ENCODE peak calls at places on chromosomes 3 and 15, in ten cellular contexts. One of them, this sample, is unnamed.

GRCh38 chr3:142019794-142020320 is 129.5 kb downstream of the TFDP2 start:
- DNase-seq in NCI-H748 treated with DMSO at 0.1 percent for 48 hours: no peak
- DNase-seq in lower leg skin: no peak
- DNase-seq in endodermal cell: no peak
- DNase-seq in natural killer cell: no peak
- DNase-seq in iris pigment epithelial cell: peak
- DNase-seq in activated CD4-positive, CD25-positive, alpha-beta regulatory T cell treated with anti-CD3 and anti-CD28 coated beads, Interleukin-2, amount 50 U/mL, for 16 hours: no peak
- DNase-seq in stimulated activated CD4-positive, alpha-beta T cell treated with anti-CD3 and anti-CD28 coated beads, Interleukin-4, amount 100 ng/mL, for 4 hours: no peak
- DNase-seq in activated CD4-positive, alpha-beta T cell treated with anti-CD3 and anti-CD28 coated beads for 48 hours: no peak
- DNase-seq in lower lobe of right lung: no peak
- DNase-seq in this sample: no peak

GRCh38 chr3:129864519-129864918 is 29.0 kb downstream of the TMCC1 start:
- DNase-seq in iris pigment epithelial cell: no peak
- DNase-seq in activated CD4-positive, alpha-beta T cell treated with anti-CD3 and anti-CD28 coated beads for 48 hours: no peak
- DNase-seq in activated CD4-positive, CD25-positive, alpha-beta regulatory T cell treated with anti-CD3 and anti-CD28 coated beads, Interleukin-2, amount 50 U/mL, for 16 hours: no peak
- DNase-seq in lower leg skin: no peak
- DNase-seq in endodermal cell: no peak
- DNase-seq in NCI-H748 treated with DMSO at 0.1 percent for 48 hours: no peak
- DNase-seq in stimulated activated CD4-positive, alpha-beta T cell treated with anti-CD3 and anti-CD28 coated beads, Interleukin-4, amount 100 ng/mL, for 4 hours: no peak
- DNase-seq in natural killer cell: no peak
- DNase-seq in lower lobe of right lung: no peak
- DNase-seq in this sample: no peak

GRCh38 chr3:101643861-101644613 is 32.9 kb downstream of the ZBTB11 start:
- DNase-seq in lower leg skin: no peak
- DNase-seq in stimulated activated CD4-positive, alpha-beta T cell treated with anti-CD3 and anti-CD28 coated beads, Interleukin-4, amount 100 ng/mL, for 4 hours: peak
- DNase-seq in lower lobe of right lung: no peak
- DNase-seq in NCI-H748 treated with DMSO at 0.1 percent for 48 hours: no peak
- DNase-seq in natural killer cell: peak
- DNase-seq in activated CD4-positive, CD25-positive, alpha-beta regulatory T cell treated with anti-CD3 and anti-CD28 coated beads, Interleukin-2, amount 50 U/mL, for 16 hours: peak
- DNase-seq in endodermal cell: no peak
- DNase-seq in iris pigment epithelial cell: peak
- DNase-seq in activated CD4-positive, alpha-beta T cell treated with anti-CD3 and anti-CD28 coated beads for 48 hours: peak
- DNase-seq in this sample: no peak

GRCh38 chr15:28001641-28002040 is 97.5 kb downstream of the OCA2 start:
- DNase-seq in stimulated activated CD4-positive, alpha-beta T cell treated with anti-CD3 and anti-CD28 coated beads, Interleukin-4, amount 100 ng/mL, for 4 hours: no peak
- DNase-seq in natural killer cell: no peak
- DNase-seq in activated CD4-positive, alpha-beta T cell treated with anti-CD3 and anti-CD28 coated beads for 48 hours: no peak
- DNase-seq in lower lobe of right lung: no peak
- DNase-seq in activated CD4-positive, CD25-positive, alpha-beta regulatory T cell treated with anti-CD3 and anti-CD28 coated beads, Interleukin-2, amount 50 U/mL, for 16 hours: no peak
- DNase-seq in endodermal cell: no peak
- DNase-seq in NCI-H748 treated with DMSO at 0.1 percent for 48 hours: no peak
- DNase-seq in lower leg skin: no peak
- DNase-seq in iris pigment epithelial cell: no peak
- DNase-seq in this sample: no peak

GRCh38 chr3:23161308-23161707 is 41.8 kb upstream of the UBE2E2 start:
- DNase-seq in natural killer cell: no peak
- DNase-seq in activated CD4-positive, CD25-positive, alpha-beta regulatory T cell treated with anti-CD3 and anti-CD28 coated beads, Interleukin-2, amount 50 U/mL, for 16 hours: no peak
- DNase-seq in endodermal cell: no peak
- DNase-seq in stimulated activated CD4-positive, alpha-beta T cell treated with anti-CD3 and anti-CD28 coated beads, Interleukin-4, amount 100 ng/mL, for 4 hours: no peak
- DNase-seq in iris pigment epithelial cell: no peak
- DNase-seq in lower lobe of right lung: no peak
- DNase-seq in lower leg skin: no peak
- DNase-seq in NCI-H748 treated with DMSO at 0.1 percent for 48 hours: no peak
- DNase-seq in activated CD4-positive, alpha-beta T cell treated with anti-CD3 and anti-CD28 coated beads for 48 hours: no peak
- DNase-seq in this sample: no peak

GRCh38 chr3:38397320-38397719 is 50.7 kb downstream of the XYLB start:
- DNase-seq in NCI-H748 treated with DMSO at 0.1 percent for 48 hours: no peak
- DNase-seq in lower lobe of right lung: no peak
- DNase-seq in activated CD4-positive, CD25-positive, alpha-beta regulatory T cell treated with anti-CD3 and anti-CD28 coated beads, Interleukin-2, amount 50 U/mL, for 16 hours: no peak
- DNase-seq in activated CD4-positive, alpha-beta T cell treated with anti-CD3 and anti-CD28 coated beads for 48 hours: peak
- DNase-seq in lower leg skin: no peak
- DNase-seq in iris pigment epithelial cell: peak
- DNase-seq in natural killer cell: no peak
- DNase-seq in endodermal cell: peak
- DNase-seq in stimulated activated CD4-positive, alpha-beta T cell treated with anti-CD3 and anti-CD28 coated beads, Interleukin-4, amount 100 ng/mL, for 4 hours: no peak
- DNase-seq in this sample: no peak

GRCh38 chr3:8730641-8731040 is 3.0 kb upstream of the CAV3 start:
- DNase-seq in iris pigment epithelial cell: peak
- DNase-seq in endodermal cell: no peak
- DNase-seq in lower lobe of right lung: no peak
- DNase-seq in activated CD4-positive, alpha-beta T cell treated with anti-CD3 and anti-CD28 coated beads for 48 hours: no peak
- DNase-seq in activated CD4-positive, CD25-positive, alpha-beta regulatory T cell treated with anti-CD3 and anti-CD28 coated beads, Interleukin-2, amount 50 U/mL, for 16 hours: no peak
- DNase-seq in natural killer cell: no peak
- DNase-seq in stimulated activated CD4-positive, alpha-beta T cell treated with anti-CD3 and anti-CD28 coated beads, Interleukin-4, amount 100 ng/mL, for 4 hours: no peak
- DNase-seq in NCI-H748 treated with DMSO at 0.1 percent for 48 hours: no peak
- DNase-seq in lower leg skin: no peak
- DNase-seq in this sample: no peak

GRCh38 chr3:31704651-31705179 is 172.0 kb downstream of the STT3B start:
- DNase-seq in lower lobe of right lung: peak
- DNase-seq in lower leg skin: no peak
- DNase-seq in NCI-H748 treated with DMSO at 0.1 percent for 48 hours: no peak
- DNase-seq in endodermal cell: no peak
- DNase-seq in iris pigment epithelial cell: peak
- DNase-seq in activated CD4-positive, CD25-positive, alpha-beta regulatory T cell treated with anti-CD3 and anti-CD28 coated beads, Interleukin-2, amount 50 U/mL, for 16 hours: no peak
- DNase-seq in natural killer cell: no peak
- DNase-seq in activated CD4-positive, alpha-beta T cell treated with anti-CD3 and anti-CD28 coated beads for 48 hours: peak
- DNase-seq in stimulated activated CD4-positive, alpha-beta T cell treated with anti-CD3 and anti-CD28 coated beads, Interleukin-4, amount 100 ng/mL, for 4 hours: no peak
- DNase-seq in this sample: no peak

GRCh38 chr15:63046927-63047760 is 4.6 kb downstream of the TPM1 start:
- DNase-seq in stimulated activated CD4-positive, alpha-beta T cell treated with anti-CD3 and anti-CD28 coated beads, Interleukin-4, amount 100 ng/mL, for 4 hours: no peak
- DNase-seq in iris pigment epithelial cell: peak
- DNase-seq in lower leg skin: no peak
- DNase-seq in lower lobe of right lung: no peak
- DNase-seq in activated CD4-positive, CD25-positive, alpha-beta regulatory T cell treated with anti-CD3 and anti-CD28 coated beads, Interleukin-2, amount 50 U/mL, for 16 hours: no peak
- DNase-seq in activated CD4-positive, alpha-beta T cell treated with anti-CD3 and anti-CD28 coated beads for 48 hours: no peak
- DNase-seq in NCI-H748 treated with DMSO at 0.1 percent for 48 hours: no peak
- DNase-seq in endodermal cell: peak
- DNase-seq in natural killer cell: no peak
- DNase-seq in this sample: no peak

GRCh38 chr3:139136459-139137190 is 91.9 kb upstream of the PRR23C start:
- DNase-seq in NCI-H748 treated with DMSO at 0.1 percent for 48 hours: no peak
- DNase-seq in activated CD4-positive, alpha-beta T cell treated with anti-CD3 and anti-CD28 coated beads for 48 hours: no peak
- DNase-seq in lower leg skin: no peak
- DNase-seq in endodermal cell: no peak
- DNase-seq in natural killer cell: no peak
- DNase-seq in activated CD4-positive, CD25-positive, alpha-beta regulatory T cell treated with anti-CD3 and anti-CD28 coated beads, Interleukin-2, amount 50 U/mL, for 16 hours: no peak
- DNase-seq in lower lobe of right lung: no peak
- DNase-seq in stimulated activated CD4-positive, alpha-beta T cell treated with anti-CD3 and anti-CD28 coated beads, Interleukin-4, amount 100 ng/mL, for 4 hours: no peak
- DNase-seq in iris pigment epithelial cell: no peak
- DNase-seq in this sample: peak

GRCh38 chr3:169348981-169349942 is 314.2 kb downstream of the MECOM start:
- DNase-seq in lower leg skin: no peak
- DNase-seq in natural killer cell: no peak
- DNase-seq in activated CD4-positive, CD25-positive, alpha-beta regulatory T cell treated with anti-CD3 and anti-CD28 coated beads, Interleukin-2, amount 50 U/mL, for 16 hours: no peak
- DNase-seq in activated CD4-positive, alpha-beta T cell treated with anti-CD3 and anti-CD28 coated beads for 48 hours: no peak
- DNase-seq in stimulated activated CD4-positive, alpha-beta T cell treated with anti-CD3 and anti-CD28 coated beads, Interleukin-4, amount 100 ng/mL, for 4 hours: no peak
- DNase-seq in lower lobe of right lung: no peak
- DNase-seq in endodermal cell: peak
- DNase-seq in NCI-H748 treated with DMSO at 0.1 percent for 48 hours: no peak
- DNase-seq in iris pigment epithelial cell: peak
- DNase-seq in this sample: no peak

GRCh38 chr3:15345051-15345607 is 12.7 kb upstream of the SH3BP5 start:
- DNase-seq in lower lobe of right lung: no peak
- DNase-seq in NCI-H748 treated with DMSO at 0.1 percent for 48 hours: peak
- DNase-seq in activated CD4-positive, alpha-beta T cell treated with anti-CD3 and anti-CD28 coated beads for 48 hours: no peak
- DNase-seq in iris pigment epithelial cell: no peak
- DNase-seq in natural killer cell: no peak
- DNase-seq in lower leg skin: no peak
- DNase-seq in activated CD4-positive, CD25-positive, alpha-beta regulatory T cell treated with anti-CD3 and anti-CD28 coated beads, Interleukin-2, amount 50 U/mL, for 16 hours: no peak
- DNase-seq in stimulated activated CD4-positive, alpha-beta T cell treated with anti-CD3 and anti-CD28 coated beads, Interleukin-4, amount 100 ng/mL, for 4 hours: no peak
- DNase-seq in endodermal cell: no peak
- DNase-seq in this sample: peak

GRCh38 chr15:82315519-82316246 is 33.6 kb downstream of the GOLGA6L10 start:
- DNase-seq in NCI-H748 treated with DMSO at 0.1 percent for 48 hours: no peak
- DNase-seq in stimulated activated CD4-positive, alpha-beta T cell treated with anti-CD3 and anti-CD28 coated beads, Interleukin-4, amount 100 ng/mL, for 4 hours: no peak
- DNase-seq in endodermal cell: no peak
- DNase-seq in natural killer cell: no peak
- DNase-seq in activated CD4-positive, CD25-positive, alpha-beta regulatory T cell treated with anti-CD3 and anti-CD28 coated beads, Interleukin-2, amount 50 U/mL, for 16 hours: no peak
- DNase-seq in lower leg skin: no peak
- DNase-seq in lower lobe of right lung: no peak
- DNase-seq in iris pigment epithelial cell: no peak
- DNase-seq in activated CD4-positive, alpha-beta T cell treated with anti-CD3 and anti-CD28 coated beads for 48 hours: no peak
- DNase-seq in this sample: no peak

GRCh38 chr3:171694888-171695287 is 115.4 kb downstream of the PLD1 start:
- DNase-seq in endodermal cell: no peak
- DNase-seq in lower leg skin: no peak
- DNase-seq in iris pigment epithelial cell: no peak
- DNase-seq in lower lobe of right lung: no peak
- DNase-seq in activated CD4-positive, CD25-positive, alpha-beta regulatory T cell treated with anti-CD3 and anti-CD28 coated beads, Interleukin-2, amount 50 U/mL, for 16 hours: no peak
- DNase-seq in activated CD4-positive, alpha-beta T cell treated with anti-CD3 and anti-CD28 coated beads for 48 hours: no peak
- DNase-seq in NCI-H748 treated with DMSO at 0.1 percent for 48 hours: no peak
- DNase-seq in stimulated activated CD4-positive, alpha-beta T cell treated with anti-CD3 and anti-CD28 coated beads, Interleukin-4, amount 100 ng/mL, for 4 hours: no peak
- DNase-seq in natural killer cell: no peak
- DNase-seq in this sample: no peak

GRCh38 chr3:17515445-17516227 is 226.8 kb downstream of the TBC1D5 start:
- DNase-seq in iris pigment epithelial cell: peak
- DNase-seq in activated CD4-positive, alpha-beta T cell treated with anti-CD3 and anti-CD28 coated beads for 48 hours: no peak
- DNase-seq in endodermal cell: no peak
- DNase-seq in stimulated activated CD4-positive, alpha-beta T cell treated with anti-CD3 and anti-CD28 coated beads, Interleukin-4, amount 100 ng/mL, for 4 hours: no peak
- DNase-seq in NCI-H748 treated with DMSO at 0.1 percent for 48 hours: no peak
- DNase-seq in natural killer cell: no peak
- DNase-seq in activated CD4-positive, CD25-positive, alpha-beta regulatory T cell treated with anti-CD3 and anti-CD28 coated beads, Interleukin-2, amount 50 U/mL, for 16 hours: no peak
- DNase-seq in lower leg skin: no peak
- DNase-seq in lower lobe of right lung: no peak
- DNase-seq in this sample: no peak

GRCh38 chr15:94125131-94125530 is 106.2 kb upstream of the MCTP2 start:
- DNase-seq in lower lobe of right lung: no peak
- DNase-seq in stimulated activated CD4-positive, alpha-beta T cell treated with anti-CD3 and anti-CD28 coated beads, Interleukin-4, amount 100 ng/mL, for 4 hours: no peak
- DNase-seq in natural killer cell: no peak
- DNase-seq in lower leg skin: no peak
- DNase-seq in NCI-H748 treated with DMSO at 0.1 percent for 48 hours: no peak
- DNase-seq in activated CD4-positive, alpha-beta T cell treated with anti-CD3 and anti-CD28 coated beads for 48 hours: no peak
- DNase-seq in endodermal cell: no peak
- DNase-seq in iris pigment epithelial cell: peak
- DNase-seq in activated CD4-positive, CD25-positive, alpha-beta regulatory T cell treated with anti-CD3 and anti-CD28 coated beads, Interleukin-2, amount 50 U/mL, for 16 hours: no peak
- DNase-seq in this sample: no peak

GRCh38 chr15:85748729-85749128 is 46.0 kb downstream of the KLHL25 start:
- DNase-seq in natural killer cell: no peak
- DNase-seq in activated CD4-positive, CD25-positive, alpha-beta regulatory T cell treated with anti-CD3 and anti-CD28 coated beads, Interleukin-2, amount 50 U/mL, for 16 hours: no peak
- DNase-seq in iris pigment epithelial cell: no peak
- DNase-seq in lower leg skin: no peak
- DNase-seq in NCI-H748 treated with DMSO at 0.1 percent for 48 hours: no peak
- DNase-seq in stimulated activated CD4-positive, alpha-beta T cell treated with anti-CD3 and anti-CD28 coated beads, Interleukin-4, amount 100 ng/mL, for 4 hours: no peak
- DNase-seq in lower lobe of right lung: no peak
- DNase-seq in activated CD4-positive, alpha-beta T cell treated with anti-CD3 and anti-CD28 coated beads for 48 hours: no peak
- DNase-seq in endodermal cell: peak
- DNase-seq in this sample: no peak

This sample was measured in DMS79.